ENCODE peak calls at places on chromosomes 13 and 19, in eight cellular contexts. One of them, this sample, is unnamed.

GRCh38 chr13:39040206-39040605 is 1.9 kb downstream of the NHLRC3 start:
- DNase-seq in GM12865: no peak
- DNase-seq in CD8-positive, alpha-beta T cell: no peak
- DNase-seq in left ventricle myocardium inferior: no peak
- DNase-seq in foreskin fibroblast: no peak
- DNase-seq in HFFc6: no peak
- DNase-seq in WERI-Rb-1: no peak
- DNase-seq in IMR-90: no peak
- DNase-seq in this sample: no peak

GRCh38 chr13:40539954-40540706 is 126.3 kb downstream of the FOXO1 start:
- DNase-seq in GM12865: no peak
- DNase-seq in CD8-positive, alpha-beta T cell: no peak
- DNase-seq in left ventricle myocardium inferior: no peak
- DNase-seq in foreskin fibroblast: peak; percentile 86
- DNase-seq in HFFc6: peak; percentile 60
- DNase-seq in WERI-Rb-1: no peak
- DNase-seq in IMR-90: peak; percentile 52
- DNase-seq in this sample: peak; percentile 89

GRCh38 chr13:49716615-49717014 is 25.3 kb upstream of the EBPL start:
- DNase-seq in GM12865: no peak
- DNase-seq in CD8-positive, alpha-beta T cell: no peak
- DNase-seq in left ventricle myocardium inferior: no peak
- DNase-seq in foreskin fibroblast: no peak
- DNase-seq in HFFc6: no peak
- DNase-seq in WERI-Rb-1: no peak
- DNase-seq in IMR-90: no peak
- DNase-seq in this sample: no peak

GRCh38 chr19:44988896-44989563 is 12.2 kb upstream of the RELB start:
- DNase-seq in GM12865: peak; percentile 79
- DNase-seq in CD8-positive, alpha-beta T cell: peak; percentile 70
- DNase-seq in left ventricle myocardium inferior: peak; percentile 40
- DNase-seq in foreskin fibroblast: peak; percentile 80
- DNase-seq in HFFc6: peak; percentile 52
- DNase-seq in WERI-Rb-1: peak; percentile 69
- DNase-seq in IMR-90: peak; percentile 62
- DNase-seq in this sample: peak; percentile 48

GRCh38 chr19:29593869-29594268 is 12.2 kb upstream of the POP4 start:
- DNase-seq in GM12865: no peak
- DNase-seq in CD8-positive, alpha-beta T cell: no peak
- DNase-seq in left ventricle myocardium inferior: no peak
- DNase-seq in foreskin fibroblast: no peak
- DNase-seq in HFFc6: no peak
- DNase-seq in WERI-Rb-1: no peak
- DNase-seq in IMR-90: no peak
- DNase-seq in this sample: no peak

GRCh38 chr13:65095118-65095517 is 2135.0 kb downstream of the PCDH9 start:
- DNase-seq in GM12865: no peak
- DNase-seq in CD8-positive, alpha-beta T cell: no peak
- DNase-seq in left ventricle myocardium inferior: no peak
- DNase-seq in foreskin fibroblast: peak; percentile 12
- DNase-seq in HFFc6: no peak
- DNase-seq in WERI-Rb-1: no peak
- DNase-seq in IMR-90: no peak
- DNase-seq in this sample: no peak

GRCh38 chr19:57559008-57559403 is 657 bp downstream of the ZNF550 start:
- DNase-seq in GM12865: peak; percentile 48
- DNase-seq in CD8-positive, alpha-beta T cell: peak; percentile 21
- DNase-seq in left ventricle myocardium inferior: peak; percentile 18
- DNase-seq in foreskin fibroblast: peak; percentile 63
- DNase-seq in HFFc6: no peak
- DNase-seq in WERI-Rb-1: peak; percentile 15
- DNase-seq in IMR-90: no peak
- DNase-seq in this sample: no peak

GRCh38 chr19:32598022-32598421 is 17.0 kb downstream of the PDCD5 start:
- DNase-seq in GM12865: no peak
- DNase-seq in CD8-positive, alpha-beta T cell: no peak
- DNase-seq in left ventricle myocardium inferior: no peak
- DNase-seq in foreskin fibroblast: no peak
- DNase-seq in HFFc6: no peak
- DNase-seq in WERI-Rb-1: no peak
- DNase-seq in IMR-90: no peak
- DNase-seq in this sample: no peak

GRCh38 chr19:38392707-38393308 is 4.3 kb downstream of the SPRED3 start:
- DNase-seq in GM12865: no peak
- DNase-seq in CD8-positive, alpha-beta T cell: no peak
- DNase-seq in left ventricle myocardium inferior: no peak
- DNase-seq in foreskin fibroblast: peak; percentile 79
- DNase-seq in HFFc6: peak; percentile 47
- DNase-seq in WERI-Rb-1: no peak
- DNase-seq in IMR-90: peak; percentile 63
- DNase-seq in this sample: peak; percentile 36

GRCh38 chr19:45469835-45470146 is 2.0 kb downstream of the FOSB start:
- DNase-seq in GM12865: peak; percentile 90
- DNase-seq in CD8-positive, alpha-beta T cell: no peak
- DNase-seq in left ventricle myocardium inferior: no peak
- DNase-seq in foreskin fibroblast: peak; percentile 92
- DNase-seq in HFFc6: no peak
- DNase-seq in WERI-Rb-1: peak; percentile 92
- DNase-seq in IMR-90: no peak
- DNase-seq in this sample: peak; percentile 51

GRCh38 chr13:20983386-20983785 is 78.0 kb downstream of the LATS2 start:
- DNase-seq in GM12865: no peak
- DNase-seq in CD8-positive, alpha-beta T cell: no peak
- DNase-seq in left ventricle myocardium inferior: no peak
- DNase-seq in foreskin fibroblast: no peak
- DNase-seq in HFFc6: no peak
- DNase-seq in WERI-Rb-1: no peak
- DNase-seq in IMR-90: no peak
- DNase-seq in this sample: no peak

GRCh38 chr13:72920097-72920496 is 138.2 kb downstream of the PIBF1 start:
- DNase-seq in GM12865: no peak
- DNase-seq in CD8-positive, alpha-beta T cell: no peak
- DNase-seq in left ventricle myocardium inferior: peak; percentile 32
- DNase-seq in foreskin fibroblast: no peak
- DNase-seq in HFFc6: peak; percentile 57
- DNase-seq in WERI-Rb-1: no peak
- DNase-seq in IMR-90: peak; percentile 11
- DNase-seq in this sample: no peak

DNA sequence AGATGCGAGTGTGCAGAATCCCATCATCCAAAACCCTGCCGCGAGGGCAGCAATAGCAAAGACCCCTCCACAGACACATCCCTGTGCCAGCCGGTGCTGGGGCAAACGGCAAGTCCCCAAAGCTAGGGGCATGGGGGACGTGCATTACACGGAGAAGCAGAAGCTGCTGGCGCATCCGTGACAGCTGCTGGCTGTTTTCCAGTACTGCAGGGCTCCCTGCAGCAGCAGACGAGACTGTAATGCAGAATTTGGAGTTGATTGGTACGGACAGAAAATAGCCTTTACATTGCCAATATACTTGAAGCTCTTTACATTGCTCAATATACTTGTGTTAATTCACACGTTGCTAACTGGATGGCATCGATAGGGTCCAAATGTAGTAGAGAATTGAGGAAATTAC is 77.2 kb upstream of the TMTC4 start:
- DNase-seq in GM12865: no peak
- DNase-seq in CD8-positive, alpha-beta T cell: no peak
- DNase-seq in left ventricle myocardium inferior: no peak
- DNase-seq in foreskin fibroblast: no peak
- DNase-seq in HFFc6: no peak
- DNase-seq in WERI-Rb-1: no peak
- DNase-seq in IMR-90: no peak
- DNase-seq in this sample: no peak
- TF ChIP-seq CTCF in GM12865: no peak
- TF ChIP-seq CTCF in CD8-positive, alpha-beta T cell: no peak
- TF ChIP-seq CTCF in left ventricle myocardium inferior: no peak
- TF ChIP-seq CTCF in foreskin fibroblast: no peak
- TF ChIP-seq CTCF in HFFc6: no peak
- TF ChIP-seq CTCF in WERI-Rb-1: peak; percentile 14
- TF ChIP-seq CTCF in IMR-90: no peak
- TF ChIP-seq CTCF in this sample: no peak

GRCh38 chr19:52891336-52891735 is 6.1 kb downstream of the ZNF320 start:
- DNase-seq in GM12865: no peak
- DNase-seq in CD8-positive, alpha-beta T cell: no peak
- DNase-seq in left ventricle myocardium inferior: no peak
- DNase-seq in foreskin fibroblast: no peak
- DNase-seq in HFFc6: no peak
- DNase-seq in WERI-Rb-1: no peak
- DNase-seq in IMR-90: no peak
- DNase-seq in this sample: no peak

GRCh38 chr19:52901842-52902241 is 4.4 kb upstream of the ZNF320 start:
- DNase-seq in GM12865: no peak
- DNase-seq in CD8-positive, alpha-beta T cell: no peak
- DNase-seq in left ventricle myocardium inferior: no peak
- DNase-seq in foreskin fibroblast: no peak
- DNase-seq in HFFc6: no peak
- DNase-seq in WERI-Rb-1: no peak
- DNase-seq in IMR-90: no peak
- DNase-seq in this sample: no peak

GRCh38 chr19:52897149-52897935 is at the start of gene ZNF320:
- DNase-seq in GM12865: peak; percentile 91
- DNase-seq in CD8-positive, alpha-beta T cell: peak; percentile 90
- DNase-seq in left ventricle myocardium inferior: peak; percentile 97
- DNase-seq in foreskin fibroblast: peak; percentile 98
- DNase-seq in HFFc6: peak; percentile 73
- DNase-seq in WERI-Rb-1: peak; percentile 96
- DNase-seq in IMR-90: peak; percentile 87
- DNase-seq in this sample: peak; percentile 92

GRCh38 chr19:52898101-52898500 is 666 bp upstream of the ZNF320 start:
- DNase-seq in GM12865: no peak
- DNase-seq in CD8-positive, alpha-beta T cell: no peak
- DNase-seq in left ventricle myocardium inferior: no peak
- DNase-seq in foreskin fibroblast: no peak
- DNase-seq in HFFc6: no peak
- DNase-seq in WERI-Rb-1: no peak
- DNase-seq in IMR-90: no peak
- DNase-seq in this sample: no peak

DNA sequence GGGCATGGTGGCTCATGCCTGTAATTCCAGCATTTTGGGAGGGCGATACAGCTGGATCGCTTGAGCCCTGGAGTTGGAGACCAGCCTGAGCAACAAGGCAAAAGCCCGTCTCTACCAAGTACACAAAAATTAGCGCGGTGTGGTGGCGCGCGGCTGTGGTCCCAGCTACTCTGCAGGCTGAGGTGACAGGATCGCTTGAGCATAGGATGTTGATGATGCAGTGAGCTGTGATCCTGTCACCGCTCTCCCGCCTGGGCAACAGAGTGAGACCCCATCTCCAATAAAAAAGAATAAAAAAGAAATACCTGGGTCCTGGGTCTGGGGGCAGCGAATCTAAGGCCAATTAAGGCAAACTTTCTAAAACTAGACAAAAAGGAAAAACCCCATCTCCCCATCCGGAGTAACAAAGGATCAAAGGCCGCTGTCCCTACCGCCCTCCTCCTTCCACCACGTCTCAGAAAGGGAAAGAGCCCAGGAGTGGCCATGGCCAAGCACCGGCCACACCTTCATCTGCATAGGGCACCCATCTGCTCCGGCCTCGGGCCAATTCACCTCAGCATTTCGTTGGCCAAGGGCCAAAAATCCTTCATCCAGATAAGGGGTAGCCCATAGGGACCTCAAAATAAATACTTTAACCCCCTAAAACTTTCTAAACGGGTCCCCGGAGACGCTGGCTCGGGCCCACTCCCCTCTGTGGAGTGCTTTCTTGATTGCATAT is 845 bp downstream of the ZNF320 start:
- DNase-seq in GM12865: peak; percentile 12
- DNase-seq in CD8-positive, alpha-beta T cell: peak; percentile 5
- DNase-seq in left ventricle myocardium inferior: no peak
- DNase-seq in foreskin fibroblast: peak; percentile 45
- DNase-seq in HFFc6: no peak
- DNase-seq in WERI-Rb-1: peak; percentile 36
- DNase-seq in IMR-90: peak; percentile 1
- DNase-seq in this sample: peak; percentile 28
- TF ChIP-seq CTCF in GM12865: no peak
- TF ChIP-seq CTCF in CD8-positive, alpha-beta T cell: no peak
- TF ChIP-seq CTCF in left ventricle myocardium inferior: no peak
- TF ChIP-seq CTCF in foreskin fibroblast: no peak
- TF ChIP-seq CTCF in HFFc6: no peak
- TF ChIP-seq CTCF in WERI-Rb-1: no peak
- TF ChIP-seq CTCF in IMR-90: no peak
- TF ChIP-seq CTCF in this sample: no peak

DNA sequence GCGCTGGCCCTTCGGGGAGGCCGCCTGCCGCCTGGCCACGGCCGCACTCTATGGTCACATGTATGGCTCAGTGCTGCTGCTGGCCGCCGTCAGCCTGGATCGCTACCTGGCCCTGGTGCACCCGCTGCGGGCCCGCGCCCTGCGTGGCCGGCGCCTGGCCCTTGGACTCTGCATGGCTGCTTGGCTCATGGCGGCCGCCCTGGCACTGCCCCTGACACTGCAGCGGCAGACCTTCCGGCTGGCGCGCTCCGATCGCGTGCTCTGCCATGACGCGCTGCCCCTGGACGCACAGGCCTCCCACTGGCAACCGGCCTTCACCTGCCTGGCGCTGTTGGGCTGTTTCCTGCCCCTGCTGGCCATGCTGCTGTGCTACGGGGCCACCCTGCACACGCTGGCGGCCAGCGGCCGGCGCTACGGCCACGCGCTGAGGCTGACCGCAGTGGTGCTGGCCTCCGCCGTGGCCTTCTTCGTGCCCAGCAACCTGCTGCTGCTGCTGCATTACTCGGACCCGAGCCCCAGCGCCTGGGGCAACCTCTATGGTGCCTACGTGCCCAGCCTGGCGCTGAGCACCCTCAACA is 1.2 kb downstream of the F2RL3 start:
- DNase-seq in GM12865: no peak
- DNase-seq in CD8-positive, alpha-beta T cell: no peak
- DNase-seq in left ventricle myocardium inferior: no peak
- DNase-seq in foreskin fibroblast: no peak
- DNase-seq in HFFc6: no peak
- DNase-seq in WERI-Rb-1: no peak
- DNase-seq in IMR-90: no peak
- DNase-seq in this sample: no peak
- TF ChIP-seq CTCF in GM12865: no peak
- TF ChIP-seq CTCF in CD8-positive, alpha-beta T cell: no peak
- TF ChIP-seq CTCF in left ventricle myocardium inferior: no peak
- TF ChIP-seq CTCF in foreskin fibroblast: no peak
- TF ChIP-seq CTCF in HFFc6: no peak
- TF ChIP-seq CTCF in WERI-Rb-1: no peak
- TF ChIP-seq CTCF in IMR-90: no peak
- TF ChIP-seq CTCF in this sample: no peak

DNA sequence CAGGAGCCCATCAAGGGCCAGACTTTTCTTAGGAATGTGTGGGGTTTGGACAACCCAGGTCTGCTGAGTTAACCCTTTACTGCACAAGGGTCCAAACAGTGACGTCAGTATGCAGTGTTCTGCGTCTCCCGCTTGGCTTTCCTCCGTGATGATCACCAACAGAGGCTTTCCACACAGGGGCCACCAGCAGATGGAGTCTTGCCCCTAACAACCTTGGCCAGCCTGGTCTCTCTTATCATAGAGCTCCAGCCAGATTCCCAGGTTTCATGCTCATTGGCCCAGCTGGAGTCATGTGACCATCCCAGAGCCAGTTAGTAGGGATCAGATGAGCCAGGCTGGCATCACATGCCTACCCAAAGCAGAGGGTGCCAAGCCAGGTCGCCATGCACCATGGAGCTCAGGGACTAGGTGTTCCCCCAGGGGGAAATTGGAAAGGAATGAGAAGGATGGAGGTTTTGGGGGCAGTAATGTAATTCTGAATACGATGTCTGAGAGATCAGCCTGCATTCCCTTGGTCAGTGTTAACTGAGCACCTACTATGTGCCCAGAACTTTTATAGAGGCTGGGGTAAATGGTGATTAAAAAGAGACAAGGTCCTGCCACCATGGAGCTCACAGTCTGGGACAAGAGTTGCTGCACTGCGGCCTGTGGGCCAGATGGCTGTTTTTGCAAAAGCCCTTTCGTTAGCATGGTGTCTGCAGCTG is 61.2 kb downstream of the MYH14 start:
- DNase-seq in GM12865: no peak
- DNase-seq in CD8-positive, alpha-beta T cell: no peak
- DNase-seq in left ventricle myocardium inferior: no peak
- DNase-seq in foreskin fibroblast: no peak
- DNase-seq in HFFc6: no peak
- DNase-seq in WERI-Rb-1: no peak
- DNase-seq in IMR-90: no peak
- DNase-seq in this sample: no peak
- TF ChIP-seq CTCF in GM12865: no peak
- TF ChIP-seq CTCF in CD8-positive, alpha-beta T cell: no peak
- TF ChIP-seq CTCF in left ventricle myocardium inferior: no peak
- TF ChIP-seq CTCF in foreskin fibroblast: no peak
- TF ChIP-seq CTCF in HFFc6: no peak
- TF ChIP-seq CTCF in WERI-Rb-1: no peak
- TF ChIP-seq CTCF in IMR-90: no peak
- TF ChIP-seq CTCF in this sample: no peak

This sample was measured in astrocyte of the spinal cord.